ENCODE peak calls at places on chromosomes 1 and 21, in six cellular contexts. H is GM12865, Z is lower lobe of right lung, U is HFF-Myc, X is neural crest cell, N is fibroblast of mammary gland. V is an unnamed sample.

GRCh38 chr1:44826375-44827196 is 16.5 kb downstream of the PTCH2 start:
- DNase-seq in H (no peak), Z (peak; percentile 79), U (no peak), X (no peak), N (peak; percentile 62), V (no peak)

GRCh38 chr21:28758883-28759242 is 233.8 kb downstream of the LTN1 start:
- DNase-seq in H (no peak), Z (no peak), U (no peak), X (no peak), N (no peak), V (no peak)

GRCh38 chr21:35969281-35969680 is 91.0 kb downstream of the SETD4 start:
- DNase-seq in H (peak; percentile 3), Z (no peak), U (no peak), X (no peak), N (no peak), V (no peak)

GRCh38 chr1:27864264-27864895 is 8.0 kb upstream of the THEMIS2 start:
- DNase-seq in H (peak; percentile 75), Z (no peak), U (no peak), X (no peak), N (no peak), V (peak; percentile 40)

GRCh38 chr1:67590329-67590728 is 94.7 kb upstream of the GADD45A start:
- DNase-seq in H (no peak), Z (no peak), U (no peak), X (no peak), N (peak; percentile 25), V (no peak)

GRCh38 chr1:154520333-154520732 is 18.1 kb upstream of the SHE start:
- DNase-seq in H (no peak), Z (no peak), U (no peak), X (no peak), N (peak; percentile 8), V (no peak)

GRCh38 chr1:51963592-51964308 is 26.8 kb downstream of the RAB3B start:
- DNase-seq in H (no peak), Z (no peak), U (no peak), X (no peak), N (no peak), V (no peak)

GRCh38 chr1:169031566-169032224 is 74.8 kb upstream of the ATP1B1 start:
- DNase-seq in H (no peak), Z (no peak), U (no peak), X (no peak), N (peak; percentile 3), V (no peak)

GRCh38 chr1:86846166-86846647 is 67.7 kb downstream of the SELENOF start:
- DNase-seq in H (no peak), Z (no peak), U (peak; percentile 53), X (no peak), N (peak; percentile 99), V (no peak)

GRCh38 chr1:80278936-80279335 is 1272.4 kb upstream of the ADGRL4 start:
- DNase-seq in H (no peak), Z (no peak), U (no peak), X (no peak), N (no peak), V (no peak)

GRCh38 chr21:39175154-39175553 is 8.1 kb downstream of the PSMG1 start:
- DNase-seq in H (no peak), Z (no peak), U (no peak), X (no peak), N (peak; percentile 50), V (no peak)

GRCh38 chr1:68331117-68331865 is 99.0 kb upstream of the WLS start:
- DNase-seq in H (no peak), Z (no peak), U (peak; percentile 96), X (no peak), N (peak; percentile 96), V (no peak)

GRCh38 chr1:78426398-78426797 is 64.4 kb upstream of the PTGFR start:
- DNase-seq in H (no peak), Z (no peak), U (no peak), X (no peak), N (no peak), V (no peak)

GRCh38 chr1:2443285-2444137 is 31.1 kb upstream of the PEX10 start:
- DNase-seq in H (no peak), Z (no peak), U (no peak), X (peak; percentile 41), N (no peak), V (peak; percentile 35)

GRCh38 chr1:16163882-16164820 is 8.3 kb upstream of the EPHA2 start:
- DNase-seq in H (no peak), Z (no peak), U (peak; percentile 87), X (no peak), N (peak; percentile 99), V (peak; percentile 66)

GRCh38 chr1:165053273-165053835 is 303.2 kb downstream of the LMX1A start:
- DNase-seq in H (no peak), Z (no peak), U (no peak), X (no peak), N (no peak), V (no peak)

GRCh38 chr1:37035014-37035686 is 835 bp upstream of the GRIK3 start:
- DNase-seq in H (no peak), Z (no peak), U (no peak), X (no peak), N (no peak), V (no peak)

GRCh38 chr1:208187499-208188041 is 56.6 kb downstream of the PLXNA2 start:
- DNase-seq in H (peak; percentile 37), Z (no peak), U (no peak), X (no peak), N (no peak), V (no peak)
- TF ChIP-seq CTCF in H (no peak), Z (no peak), U (no peak), X (no peak), N (no peak), V (no peak)

DNA sequence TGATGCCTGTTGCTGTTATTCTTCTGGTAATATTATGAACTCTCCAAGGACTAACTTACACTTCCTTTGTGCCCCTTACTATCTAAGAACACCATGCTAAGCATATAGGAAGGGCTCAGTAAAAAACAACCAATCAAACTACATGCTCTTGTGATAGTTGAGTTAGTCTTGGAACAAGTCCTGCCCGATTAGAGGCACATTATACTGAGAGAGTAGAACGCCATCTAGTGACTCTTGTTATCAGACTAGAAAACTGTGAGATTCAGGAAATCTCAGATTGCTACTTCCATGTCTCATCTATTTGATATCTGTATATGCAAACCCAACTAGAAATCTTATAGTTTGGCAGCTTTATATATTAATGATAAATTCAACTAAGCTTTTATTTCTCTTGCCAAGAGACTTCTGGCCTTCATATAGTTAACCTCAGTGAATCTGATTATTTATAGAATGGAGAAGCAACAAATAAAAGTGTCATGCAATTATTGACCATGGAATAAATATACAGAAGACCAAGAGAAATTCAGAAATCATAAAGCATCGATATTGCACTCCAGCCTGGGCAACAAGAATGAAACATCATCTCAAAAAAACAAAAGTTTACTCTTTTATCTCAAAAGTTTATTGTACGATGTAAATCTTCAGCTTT is 7.8 kb upstream of the SRRM1 start:
- DNase-seq in H (peak; percentile 63), Z (no peak), U (peak; percentile 57), X (no peak), N (peak; percentile 81), V (no peak)
- TF ChIP-seq CTCF in H (peak; percentile 46), Z (peak; percentile 50), U (peak; percentile 48), X (peak; percentile 73), N (peak; percentile 74), V (peak; percentile 66)

GRCh38 chr1:6783221-6783620 is 2.0 kb upstream of the CAMTA1 start:
- DNase-seq in H (no peak), Z (no peak), U (no peak), X (no peak), N (no peak), V (no peak)

GRCh38 chr1:6783956-6784559 is 1.2 kb upstream of the CAMTA1 start:
- DNase-seq in H (peak; percentile 26), Z (no peak), U (no peak), X (no peak), N (peak; percentile 16), V (no peak)

GRCh38 chr1:6784560-6785317 is 515 bp upstream of the CAMTA1 start:
- DNase-seq in H (peak; percentile 100), Z (peak; percentile 99), U (peak; percentile 100), X (peak; percentile 97), N (peak; percentile 100), V (peak; percentile 100)

GRCh38 chr1:6785318-6785712 is at the start of gene CAMTA1:
- DNase-seq in H (no peak), Z (no peak), U (no peak), X (no peak), N (no peak), V (no peak)

GRCh38 chr1:6785721-6786505 is 659 bp downstream of the CAMTA1 start:
- DNase-seq in H (peak; percentile 63), Z (peak; percentile 51), U (no peak), X (peak; percentile 26), N (no peak), V (peak; percentile 37)
- TF ChIP-seq CTCF in H (no peak), Z (peak; percentile 14), U (peak; percentile 5), X (peak; percentile 44), N (no peak), V (no peak)

GRCh38 chr1:201945863-201946223 is 505 bp downstream of the LMOD1 start:
- DNase-seq in H (no peak), Z (no peak), U (no peak), X (no peak), N (no peak), V (no peak)

GRCh38 chr1:201945157-201945556 is 1.2 kb downstream of the LMOD1 start:
- DNase-seq in H (no peak), Z (no peak), U (no peak), X (no peak), N (no peak), V (no peak)

GRCh38 chr1:201949491-201949890 is 3.1 kb upstream of the LMOD1 start:
- DNase-seq in H (no peak), Z (no peak), U (no peak), X (no peak), N (peak; percentile 55), V (no peak)

GRCh38 chr1:201946224-201946908 is at the start of gene LMOD1:
- DNase-seq in H (no peak), Z (peak; percentile 81), U (no peak), X (peak; percentile 67), N (peak; percentile 86), V (peak; percentile 18)

GRCh38 chr1:201947697-201948008 is 1.3 kb upstream of the LMOD1 start:
- DNase-seq in H (no peak), Z (no peak), U (no peak), X (no peak), N (no peak), V (no peak)
- TF ChIP-seq CTCF in H (no peak), Z (no peak), U (no peak), X (no peak), N (no peak), V (no peak)

DNA sequence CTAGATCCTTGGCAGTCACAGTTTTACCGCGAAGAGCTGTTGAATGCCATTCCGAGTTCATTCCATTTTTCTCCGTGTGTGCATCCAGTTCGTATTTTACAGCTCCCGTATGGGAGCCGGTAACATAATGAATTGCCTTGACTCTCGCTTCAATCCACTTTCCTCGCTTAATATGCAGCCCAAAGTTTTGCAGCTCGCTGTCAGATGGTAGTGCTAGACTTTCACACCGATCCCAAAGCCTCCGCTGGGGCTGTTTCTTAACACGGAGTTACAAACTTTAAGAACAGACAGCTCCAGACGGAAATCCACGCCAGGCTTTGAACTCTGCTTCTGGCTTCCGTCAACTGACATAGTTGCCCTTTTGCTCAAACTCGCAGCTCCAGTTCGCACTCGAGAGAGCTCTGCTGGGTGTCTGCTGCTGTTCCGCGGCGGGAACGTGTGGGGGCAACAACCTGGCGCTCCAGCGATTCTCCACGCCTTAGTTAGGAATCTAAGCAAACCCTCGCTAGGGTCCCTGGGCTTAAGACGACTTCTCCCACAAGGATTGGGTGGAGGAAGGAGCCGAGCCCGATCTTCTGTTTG is 3.5 kb upstream of the ARID1A start:
- DNase-seq in H (peak; percentile 94), Z (peak; percentile 83), U (peak; percentile 88), X (peak; percentile 68), N (peak; percentile 91), V (peak; percentile 90)
- TF ChIP-seq CTCF in H (no peak), Z (peak; percentile 24), U (no peak), X (no peak), N (no peak), V (no peak)

V was measured in activated CD8-positive, alpha-beta T cell treated with anti-CD3 and anti-CD28 coated beads for 36 hours.